ENCODE peak calls at places on chromosomes 4 and X, in five cellular contexts. One of them, this sample, is unnamed.

GRCh38 chr4:76208005-76208765 is 5.4 kb downstream of the SCARB2 start:
- DNase-seq in left kidney: peak
- DNase-seq in NCI-H1930: no peak
- DNase-seq in putamen: peak
- DNase-seq in hippocampal formation: peak
- DNase-seq in this sample: peak

GRCh38 chrX:109940411-109940810 is 62.5 kb upstream of the TMEM164 start:
- DNase-seq in left kidney: no peak
- DNase-seq in NCI-H1930: no peak
- DNase-seq in putamen: no peak
- DNase-seq in hippocampal formation: no peak
- DNase-seq in this sample: no peak

GRCh38 chrX:130179579-130180215 is 7.9 kb downstream of the RAB33A start:
- DNase-seq in left kidney: peak
- DNase-seq in NCI-H1930: no peak
- DNase-seq in putamen: no peak
- DNase-seq in hippocampal formation: no peak
- DNase-seq in this sample: no peak

GRCh38 chr4:7831330-7831729 is 108.3 kb downstream of the AFAP1 start:
- DNase-seq in left kidney: peak
- DNase-seq in NCI-H1930: no peak
- DNase-seq in putamen: no peak
- DNase-seq in hippocampal formation: no peak
- DNase-seq in this sample: peak

GRCh38 chrX:11381464-11381863 is 88.3 kb downstream of the AMELX start:
- DNase-seq in left kidney: peak
- DNase-seq in NCI-H1930: no peak
- DNase-seq in putamen: peak
- DNase-seq in hippocampal formation: no peak
- DNase-seq in this sample: peak

GRCh38 chrX:39398215-39398972 is 597.1 kb downstream of the MID1IP1 start:
- DNase-seq in left kidney: peak
- DNase-seq in NCI-H1930: no peak
- DNase-seq in putamen: no peak
- DNase-seq in hippocampal formation: no peak
- DNase-seq in this sample: no peak

GRCh38 chrX:31126205-31126604 is 54.4 kb upstream of the FTHL17 start:
- DNase-seq in left kidney: no peak
- DNase-seq in NCI-H1930: no peak
- DNase-seq in putamen: no peak
- DNase-seq in hippocampal formation: no peak
- DNase-seq in this sample: peak

GRCh38 chrX:150240643-150240970 is 122.5 kb upstream of the MAMLD1 start:
- DNase-seq in left kidney: no peak
- DNase-seq in NCI-H1930: no peak
- DNase-seq in putamen: no peak
- DNase-seq in hippocampal formation: no peak
- DNase-seq in this sample: no peak

GRCh38 chrX:19070555-19070994 is 51.7 kb downstream of the ADGRG2 start:
- DNase-seq in left kidney: no peak
- DNase-seq in NCI-H1930: no peak
- DNase-seq in putamen: no peak
- DNase-seq in hippocampal formation: no peak
- DNase-seq in this sample: no peak

GRCh38 chrX:71911023-71911730 is 532 bp downstream of the NHSL2 start:
- DNase-seq in left kidney: peak
- DNase-seq in NCI-H1930: no peak
- DNase-seq in putamen: no peak
- DNase-seq in hippocampal formation: no peak
- DNase-seq in this sample: no peak

GRCh38 chr4:186227744-186228513 is 622 bp downstream of the KLKB1 start:
- DNase-seq in left kidney: no peak
- DNase-seq in NCI-H1930: no peak
- DNase-seq in putamen: no peak
- DNase-seq in hippocampal formation: no peak
- DNase-seq in this sample: peak

GRCh38 chr4:8862800-8863758 is 8.6 kb downstream of the HMX1 start:
- DNase-seq in left kidney: no peak
- DNase-seq in NCI-H1930: no peak
- DNase-seq in putamen: no peak
- DNase-seq in hippocampal formation: no peak
- DNase-seq in this sample: no peak

GRCh38 chr4:2040391-2041233 is 18.5 kb upstream of the NAT8L start:
- DNase-seq in left kidney: peak
- DNase-seq in NCI-H1930: no peak
- DNase-seq in putamen: no peak
- DNase-seq in hippocampal formation: no peak
- DNase-seq in this sample: no peak

GRCh38 chr4:155999743-156000142 is 46.1 kb upstream of the CTSO start:
- DNase-seq in left kidney: peak
- DNase-seq in NCI-H1930: no peak
- DNase-seq in putamen: peak
- DNase-seq in hippocampal formation: peak
- DNase-seq in this sample: no peak

This sample was measured in A172.